ENCODE peak calls at places on chromosomes 12 and 14, in eight cellular contexts. Z, T, Q, K, U, X, Y and D are unnamed samples.

GRCh38 chr14:75911883-75912282 is 69.9 kb downstream of the TGFB3 start:
- DNase-seq in Z (no peak), T (no peak), Q (no peak), K (peak), U (no peak), X (no peak), Y (no peak), D (no peak)

GRCh38 chr12:111748195-111748803 is 18.4 kb upstream of the ALDH2 start:
- DNase-seq in Z (no peak), T (no peak), Q (no peak), K (no peak), U (no peak), X (no peak), Y (no peak), D (no peak)

GRCh38 chr14:51093371-51094281 is 1.3 kb downstream of the TRIM9 start:
- DNase-seq in Z (no peak), T (no peak), Q (no peak), K (peak), U (peak), X (no peak), Y (peak), D (no peak)

GRCh38 chr12:14828896-14829295 is 14.4 kb downstream of the ART4 start:
- DNase-seq in Z (peak), T (peak), Q (no peak), K (peak), U (no peak), X (no peak), Y (peak), D (no peak)

GRCh38 chr12:47190271-47190750 is 110.6 kb upstream of the AMIGO2 start:
- DNase-seq in Z (no peak), T (peak), Q (no peak), K (no peak), U (no peak), X (no peak), Y (peak), D (peak)

GRCh38 chr12:110355080-110355479 is 48.4 kb downstream of the ANAPC7 start:
- DNase-seq in Z (peak), T (peak), Q (no peak), K (peak), U (no peak), X (no peak), Y (peak), D (no peak)

GRCh38 chr12:58502236-58502635 is 418.1 kb downstream of the LRIG3 start:
- DNase-seq in Z (no peak), T (peak), Q (no peak), K (peak), U (no peak), X (no peak), Y (no peak), D (no peak)

GRCh38 chr12:93042283-93042682 is 113.2 kb upstream of the EEA1 start:
- DNase-seq in Z (no peak), T (peak), Q (no peak), K (no peak), U (no peak), X (no peak), Y (no peak), D (no peak)

GRCh38 chr12:89708793-89709156 is at the start of gene ATP2B1:
- DNase-seq in Z (peak), T (peak), Q (no peak), K (peak), U (peak), X (peak), Y (peak), D (peak)

GRCh38 chr14:91520138-91520537 is 10.0 kb upstream of the PPP4R3A start:
- DNase-seq in Z (no peak), T (no peak), Q (no peak), K (no peak), U (no peak), X (no peak), Y (no peak), D (no peak)

GRCh38 chr12:89949457-89950195 is 241.0 kb upstream of the ATP2B1 start:
- DNase-seq in Z (no peak), T (peak), Q (no peak), K (no peak), U (no peak), X (peak), Y (peak), D (peak)

GRCh38 chr12:76942276-76942675 is 63.5 kb upstream of the CSRP2 start:
- DNase-seq in Z (no peak), T (no peak), Q (peak), K (no peak), U (no peak), X (no peak), Y (no peak), D (peak)

GRCh38 chr14:102516531-102517411 is 7.2 kb upstream of the ANKRD9 start:
- DNase-seq in Z (peak), T (no peak), Q (no peak), K (peak), U (peak), X (no peak), Y (peak), D (no peak)

GRCh38 chr12:85155791-85156190 is 119.6 kb downstream of the LRRIQ1 start:
- DNase-seq in Z (no peak), T (peak), Q (no peak), K (peak), U (no peak), X (no peak), Y (peak), D (no peak)

GRCh38 chr12:53844989-53845836 is 93.4 kb upstream of the HOXC13 start:
- DNase-seq in Z (no peak), T (peak), Q (no peak), K (no peak), U (no peak), X (no peak), Y (peak), D (no peak)

GRCh38 chr12:100193085-100193484 is 7.5 kb upstream of the ACTR6 start:
- DNase-seq in Z (no peak), T (no peak), Q (no peak), K (no peak), U (no peak), X (no peak), Y (no peak), D (no peak)

GRCh38 chr12:29714966-29715365 is 68.8 kb downstream of the TMTC1 start:
- DNase-seq in Z (no peak), T (no peak), Q (no peak), K (no peak), U (no peak), X (no peak), Y (no peak), D (no peak)
- H3K4me3 ChIP-seq in Z (no peak), T (no peak), Q (no peak), K (no peak), U (no peak), X (no peak), Y (no peak), D (no peak)

GRCh38 chr12:41188841-41189394 is 798 bp downstream of the PDZRN4 start:
- DNase-seq in Z (no peak), T (no peak), Q (no peak), K (no peak), U (no peak), X (no peak), Y (no peak), D (no peak)
- H3K4me3 ChIP-seq in Z (no peak), T (no peak), Q (no peak), K (peak), U (peak), X (peak), Y (peak), D (no peak)

DNA sequence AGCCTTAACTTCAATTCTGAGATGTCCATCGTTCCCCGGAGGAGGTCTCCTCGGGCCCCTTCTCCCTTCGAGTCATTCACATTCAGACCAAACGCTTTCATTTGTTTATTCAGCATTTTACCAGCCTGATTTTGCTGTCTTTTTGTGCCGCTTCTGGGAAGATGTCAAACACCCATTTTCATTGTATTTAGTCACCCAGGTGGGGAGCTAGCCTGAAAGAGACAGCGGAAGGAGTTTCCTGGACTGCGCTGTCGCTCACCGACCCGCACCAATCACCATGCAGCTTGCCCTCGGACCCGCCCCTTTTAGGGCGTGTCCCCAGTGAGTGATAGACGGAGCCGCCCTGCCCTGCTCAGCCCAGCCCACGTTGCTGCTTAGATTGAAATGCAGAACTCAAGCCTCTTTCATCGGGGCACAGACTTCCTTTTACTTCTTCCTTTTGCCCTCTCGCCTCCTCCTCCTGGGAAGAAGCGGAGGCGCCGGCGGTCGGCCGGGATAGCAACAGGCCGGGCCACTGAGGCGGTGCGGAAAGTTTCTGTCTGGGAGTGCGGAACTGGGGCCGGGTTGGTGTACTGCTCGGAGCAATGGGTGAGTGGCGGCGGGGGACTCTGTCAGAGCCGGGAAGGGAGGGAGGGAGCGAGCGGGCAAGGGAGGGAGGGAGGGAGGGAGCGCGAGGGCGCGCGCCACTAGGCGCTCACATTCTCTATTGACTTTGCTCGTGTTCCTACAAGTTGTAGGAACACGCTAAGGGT is at the start of gene PAX9:
- DNase-seq in Z (peak), T (peak), Q (no peak), K (peak), U (peak), X (peak), Y (peak), D (peak)
- H3K4me3 ChIP-seq in Z (peak), T (peak), Q (peak), K (peak), U (peak), X (peak), Y (peak), D (peak)

GRCh38 chr14:68771631-68772030 is 21.2 kb downstream of the ZFP36L1 start:
- DNase-seq in Z (no peak), T (no peak), Q (no peak), K (no peak), U (no peak), X (peak), Y (no peak), D (no peak)
- H3K4me3 ChIP-seq in Z (no peak), T (no peak), Q (no peak), K (no peak), U (no peak), X (no peak), Y (no peak), D (no peak)

DNA sequence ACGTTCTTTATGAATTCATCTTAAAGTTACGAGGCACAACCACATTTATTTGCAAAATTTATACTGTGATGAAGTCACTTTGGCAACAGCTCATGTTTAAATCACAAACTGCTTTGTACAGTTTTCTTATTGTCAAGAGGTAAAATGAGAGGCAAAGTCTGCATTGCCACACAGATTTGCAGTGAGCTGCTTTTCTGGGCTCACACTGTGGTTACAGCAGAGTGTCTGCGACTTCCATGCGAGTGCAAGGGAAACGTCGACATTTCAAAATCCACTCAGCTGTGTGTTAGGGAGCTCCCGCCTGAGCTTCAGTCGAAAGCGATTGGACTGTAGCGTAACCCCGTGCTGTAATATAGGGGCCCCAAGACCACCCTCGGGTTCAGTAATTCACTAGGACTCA is 13.0 kb downstream of the MTA1 start:
- DNase-seq in Z (no peak), T (no peak), Q (no peak), K (no peak), U (no peak), X (no peak), Y (no peak), D (no peak)
- H3K4me3 ChIP-seq in Z (no peak), T (no peak), Q (no peak), K (no peak), U (no peak), X (no peak), Y (no peak), D (no peak)

GRCh38 chr14:100076630-100077029 is 11.4 kb downstream of the EVL start:
- DNase-seq in Z (peak), T (peak), Q (peak), K (no peak), U (no peak), X (peak), Y (no peak), D (peak)

GRCh38 chr14:100077441-100077840 is 12.2 kb downstream of the EVL start:
- DNase-seq in Z (no peak), T (no peak), Q (no peak), K (no peak), U (no peak), X (no peak), Y (no peak), D (no peak)

GRCh38 chr14:100078997-100079561 is 13.9 kb downstream of the EVL start:
- DNase-seq in Z (peak), T (no peak), Q (peak), K (peak), U (no peak), X (no peak), Y (no peak), D (peak)

GRCh38 chr14:100079606-100080005 is 14.4 kb downstream of the EVL start:
- DNase-seq in Z (no peak), T (no peak), Q (no peak), K (no peak), U (no peak), X (no peak), Y (no peak), D (no peak)

DNA sequence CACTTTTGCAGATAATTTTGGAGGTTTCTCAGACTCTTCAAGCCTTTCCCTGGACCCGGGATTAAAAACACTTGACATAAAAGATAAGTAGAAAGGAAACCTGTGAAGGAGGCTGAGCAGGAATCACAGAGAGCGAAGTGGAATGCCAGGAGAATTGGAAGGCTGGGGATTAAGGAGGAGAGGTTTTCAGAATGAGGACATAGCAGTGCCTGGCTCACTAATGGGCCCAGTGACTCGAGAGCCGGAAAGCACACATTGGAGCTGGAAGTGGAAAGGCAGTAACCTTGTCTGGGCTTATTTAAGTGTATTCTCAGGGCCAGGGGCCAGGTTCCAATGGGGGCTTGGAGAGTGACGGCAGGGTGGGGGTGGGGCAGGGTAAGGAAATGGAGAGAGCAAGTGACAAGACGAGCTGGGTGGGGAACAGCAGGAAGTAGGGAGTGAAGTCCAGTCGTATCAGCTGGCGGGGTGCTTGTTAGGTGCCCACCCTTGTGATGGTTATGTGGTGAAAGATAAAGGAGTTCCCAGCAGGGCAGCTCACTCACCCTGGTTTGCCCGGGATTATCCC is 13.1 kb downstream of the EVL start:
- DNase-seq in Z (no peak), T (no peak), Q (no peak), K (peak), U (no peak), X (no peak), Y (no peak), D (no peak)
- H3K4me3 ChIP-seq in Z (no peak), T (no peak), Q (no peak), K (no peak), U (no peak), X (no peak), Y (no peak), D (no peak)

GRCh38 chr12:12358528-12358927 is 1.6 kb downstream of the BORCS5 start:
- DNase-seq in Z (no peak), T (no peak), Q (no peak), K (no peak), U (no peak), X (no peak), Y (no peak), D (no peak)
- H3K4me3 ChIP-seq in Z (peak), T (no peak), Q (no peak), K (peak), U (no peak), X (peak), Y (no peak), D (peak)

GRCh38 chr14:48744202-48744601 is 842.0 kb downstream of the RPS29 start:
- DNase-seq in Z (no peak), T (no peak), Q (no peak), K (no peak), U (no peak), X (no peak), Y (no peak), D (no peak)

GRCh38 chr14:48748151-48748550 is 838.0 kb downstream of the RPS29 start:
- DNase-seq in Z (no peak), T (no peak), Q (no peak), K (no peak), U (no peak), X (no peak), Y (no peak), D (no peak)

GRCh38 chr14:48751293-48751692 is 834.9 kb downstream of the RPS29 start:
- DNase-seq in Z (no peak), T (no peak), Q (no peak), K (no peak), U (no peak), X (no peak), Y (no peak), D (no peak)

DNA sequence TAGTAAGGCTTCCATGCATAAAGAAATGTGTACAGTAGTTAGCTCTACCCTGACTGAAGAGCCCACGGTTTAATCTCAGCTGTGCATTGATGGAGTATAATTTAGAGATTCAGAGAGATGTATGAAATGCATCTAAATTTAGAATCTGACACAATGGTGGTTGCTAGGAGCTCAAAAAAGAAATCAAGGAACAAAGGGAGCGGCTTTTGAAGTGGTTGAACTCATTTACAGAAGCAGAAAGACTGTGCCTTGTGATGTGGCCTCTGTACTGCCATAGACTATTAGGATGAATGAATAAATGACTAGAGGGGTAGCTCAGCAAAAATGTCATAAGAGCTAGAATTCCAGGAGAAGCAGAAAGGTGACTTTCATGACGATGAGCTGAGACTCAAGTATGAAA is 838.5 kb downstream of the RPS29 start:
- DNase-seq in Z (no peak), T (no peak), Q (no peak), K (no peak), U (no peak), X (no peak), Y (no peak), D (no peak)
- H3K4me3 ChIP-seq in Z (no peak), T (no peak), Q (no peak), K (no peak), U (no peak), X (no peak), Y (no peak), D (no peak)

DNA sequence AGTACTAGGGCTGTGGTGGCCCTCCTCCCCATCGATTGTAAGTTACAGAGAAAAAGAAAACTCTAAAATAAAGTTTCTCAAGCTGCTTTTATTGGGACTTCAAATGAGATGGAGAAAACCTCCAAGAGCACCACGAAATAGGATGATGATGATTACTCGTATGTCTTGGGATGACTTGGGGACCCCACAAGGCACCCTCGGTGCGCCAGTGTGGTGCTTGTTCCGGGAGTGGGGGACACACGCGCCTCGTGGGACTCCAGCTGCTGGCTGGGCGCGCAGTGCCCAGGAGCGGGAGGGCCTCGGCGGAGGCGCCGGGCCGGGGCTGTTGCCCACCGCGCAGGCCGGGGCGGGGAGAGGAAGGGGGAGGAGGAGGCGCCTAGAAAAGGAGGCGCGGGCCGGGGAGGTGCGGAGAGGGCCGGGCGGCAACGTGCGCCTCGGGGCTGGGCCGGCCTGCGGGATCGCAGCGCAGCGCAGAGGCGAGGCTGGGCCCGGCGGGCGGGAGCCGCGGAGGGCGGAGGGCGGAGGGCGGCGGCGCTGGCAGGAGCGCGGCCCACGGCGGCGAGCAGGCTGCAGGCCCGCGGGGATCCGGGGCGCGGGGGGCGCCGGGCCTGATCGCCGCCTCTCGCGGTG is at the start of gene RFLNA:
- DNase-seq in Z (no peak), T (no peak), Q (no peak), K (peak), U (peak), X (no peak), Y (no peak), D (no peak)
- H3K4me3 ChIP-seq in Z (no peak), T (no peak), Q (peak), K (peak), U (peak), X (peak), Y (peak), D (peak)

GRCh38 chr14:23376477-23377200 is at the start of gene CMTM5:
- DNase-seq in Z (no peak), T (no peak), Q (no peak), K (peak), U (peak), X (no peak), Y (no peak), D (no peak)
- H3K4me3 ChIP-seq in Z (no peak), T (no peak), Q (no peak), K (peak), U (no peak), X (peak), Y (no peak), D (no peak)